ENCODE peak calls at places on chromosomes 3 and 15, in seven cellular contexts. U is cardiac fibroblast, S is nephron progenitor cell, T is neural crest cell, Y is endothelial cell, F is hepatocyte, J is heart left ventricle. B is an unnamed sample.

GRCh38 chr3:196341142-196341541 is 3.0 kb upstream of the TM4SF19 start:
- DNase-seq in J (no peak), U (peak), T (no peak), F (no peak), Y (no peak), S (no peak), B (no peak)

GRCh38 chr3:12875857-12876451 is 34.6 kb upstream of the RPL32 start:
- DNase-seq in Y (peak), F (peak), J (peak), S (peak), U (no peak), T (peak), B (peak)

GRCh38 chr3:180457238-180457637 is 144.7 kb upstream of the TTC14 start:
- DNase-seq in T (no peak), S (no peak), U (peak), F (no peak), J (no peak), Y (no peak), B (peak)

GRCh38 chr3:133895208-133896001 is at the start of gene RAB6B:
- DNase-seq in F (peak), J (peak), U (peak), T (peak), S (peak), Y (peak), B (peak)

GRCh38 chr3:123385072-123385471 is 63.8 kb downstream of the ADCY5 start:
- DNase-seq in U (no peak), Y (no peak), J (peak), S (no peak), T (no peak), F (no peak), B (no peak)

GRCh38 chr3:147414369-147415135 is 5.4 kb downstream of the ZIC1 start:
- DNase-seq in U (no peak), J (no peak), Y (no peak), S (no peak), T (no peak), F (no peak), B (no peak)

GRCh38 chr3:188349276-188349962 is 195.5 kb downstream of the LPP start:
- DNase-seq in T (no peak), S (no peak), F (no peak), Y (no peak), J (no peak), U (peak), B (peak)

GRCh38 chr15:51621155-51621554 is 1.4 kb downstream of the DMXL2 start:
- DNase-seq in J (no peak), T (no peak), U (no peak), F (no peak), Y (no peak), S (no peak), B (no peak)

GRCh38 chr3:85037203-85037602 is 78.4 kb downstream of the CADM2 start:
- DNase-seq in J (no peak), S (no peak), Y (no peak), T (no peak), F (no peak), U (no peak), B (no peak)

GRCh38 chr3:197736010-197736490 is 654 bp downstream of the RUBCN start:
- DNase-seq in J (peak), U (no peak), S (peak), T (peak), Y (peak), F (peak), B (peak)

GRCh38 chr3:107619549-107619948 is 96.8 kb downstream of the BBX start:
- DNase-seq in S (no peak), U (no peak), Y (no peak), F (no peak), J (no peak), T (no peak), B (no peak)

GRCh38 chr15:66505430-66505811 is 295 bp downstream of the ZWILCH start:
- DNase-seq in T (no peak), U (peak), Y (no peak), J (no peak), S (no peak), F (no peak), B (no peak)

GRCh38 chr3:13561376-13561775 is 12.5 kb downstream of the FBLN2 start:
- DNase-seq in F (no peak), S (no peak), J (no peak), Y (no peak), U (no peak), T (no peak), B (no peak)

GRCh38 chr15:90552162-90552928 is 22.6 kb downstream of the CRTC3 start:
- DNase-seq in J (no peak), F (no peak), Y (no peak), S (no peak), T (no peak), U (peak), B (no peak)

GRCh38 chr15:73897441-73898261 is 24.3 kb downstream of the TBC1D21 start:
- DNase-seq in Y (peak), U (peak), F (peak), J (peak), S (peak), T (peak), B (peak)

GRCh38 chr15:67197364-67197695 is 57.1 kb downstream of the AAGAB start:
- DNase-seq in T (no peak), F (no peak), J (no peak), Y (no peak), S (no peak), U (no peak), B (no peak)

GRCh38 chr3:120039642-120040610 is 54.3 kb downstream of the GSK3B start:
- DNase-seq in T (no peak), Y (no peak), F (peak), S (peak), U (peak), J (no peak), B (no peak)

GRCh38 chr3:117059990-117060338 is 350.4 kb downstream of the TUSC7 start:
- DNase-seq in J (no peak), F (no peak), S (no peak), Y (no peak), U (no peak), T (no peak), B (no peak)

GRCh38 chr3:117666827-117667226 is 957.2 kb downstream of the TUSC7 start:
- DNase-seq in F (no peak), S (no peak), U (no peak), T (no peak), Y (no peak), J (no peak), B (no peak)

GRCh38 chr3:48625600-48625999 is 4.0 kb upstream of the TMEM89 start:
- DNase-seq in J (no peak), S (no peak), U (no peak), F (no peak), Y (no peak), T (no peak), B (no peak)

GRCh38 chr3:193560870-193561269 is 6.2 kb upstream of the ATP13A4 start:
- DNase-seq in Y (no peak), F (no peak), T (no peak), U (no peak), J (peak), S (no peak), B (no peak)

GRCh38 chr3:120052685-120053084 is 41.6 kb downstream of the GSK3B start:
- DNase-seq in U (peak), S (no peak), J (no peak), T (no peak), F (no peak), Y (no peak), B (no peak)

GRCh38 chr3:197417896-197418618 is 119.6 kb upstream of the DLG1 start:
- DNase-seq in J (no peak), S (no peak), U (no peak), Y (no peak), T (no peak), F (no peak), B (no peak)

GRCh38 chr3:108189477-108189876 is 32.7 kb downstream of the IFT57 start:
- DNase-seq in T (no peak), J (no peak), S (no peak), F (peak), Y (no peak), U (no peak), B (no peak)

GRCh38 chr3:132038198-132038825 is 3.5 kb upstream of the CPNE4 start:
- DNase-seq in U (peak), S (no peak), Y (no peak), J (no peak), T (no peak), F (peak), B (no peak)

GRCh38 chr3:98906230-98906629 is 4.7 kb upstream of the DCBLD2 start:
- DNase-seq in Y (no peak), J (no peak), S (no peak), F (no peak), T (no peak), U (peak), B (no peak)

GRCh38 chr3:16140894-16141285 is 33.6 kb upstream of the GALNT15 start:
- DNase-seq in J (no peak), U (no peak), Y (no peak), T (no peak), S (no peak), F (no peak), B (no peak)

GRCh38 chr3:37729119-37729518 is 132.6 kb upstream of the CTDSPL start:
- DNase-seq in F (no peak), S (no peak), T (no peak), J (no peak), Y (no peak), U (peak), B (no peak)

GRCh38 chr15:78527325-78527724 is 12.9 kb upstream of the PSMA4 start:
- DNase-seq in U (no peak), T (no peak), J (no peak), S (no peak), Y (no peak), F (no peak), B (no peak)

GRCh38 chr3:147369671-147370123 is 36.6 kb downstream of the ZIC4 start:
- DNase-seq in F (no peak), Y (no peak), U (no peak), J (no peak), S (no peak), T (no peak), B (no peak)

GRCh38 chr3:185075547-185075946 is 77.3 kb downstream of the C3orf70 start:
- DNase-seq in J (no peak), S (no peak), T (no peak), F (no peak), Y (no peak), U (no peak), B (no peak)

GRCh38 chr3:185069583-185070030 is 83.3 kb downstream of the C3orf70 start:
- DNase-seq in Y (peak), F (peak), J (no peak), U (no peak), S (peak), T (peak), B (no peak)

GRCh38 chr3:185070491-185071335 is 82.1 kb downstream of the C3orf70 start:
- DNase-seq in F (peak), Y (peak), J (no peak), S (peak), U (peak), T (peak), B (peak)

GRCh38 chr3:185069023-185069422 is 83.8 kb downstream of the C3orf70 start:
- DNase-seq in F (no peak), T (no peak), Y (no peak), U (no peak), J (no peak), S (no peak), B (no peak)

GRCh38 chr3:185071401-185071800 is 81.5 kb downstream of the C3orf70 start:
- DNase-seq in T (no peak), F (no peak), S (no peak), Y (no peak), U (no peak), J (no peak), B (no peak)
- TF ChIP-seq CTCF in T (no peak), F (no peak), S (no peak), Y (no peak), U (no peak), J (peak), B (no peak)

GRCh38 chr3:135558150-135558549 is 407.4 kb upstream of the PPP2R3A start:
- DNase-seq in J (no peak), U (no peak), T (no peak), S (no peak), Y (no peak), F (no peak), B (no peak)

GRCh38 chr3:135556184-135556583 is 409.3 kb upstream of the PPP2R3A start:
- DNase-seq in J (no peak), U (no peak), F (no peak), Y (no peak), T (no peak), S (no peak), B (no peak)

GRCh38 chr3:135558906-135559305 is 406.6 kb upstream of the PPP2R3A start:
- DNase-seq in Y (no peak), F (no peak), T (no peak), U (no peak), S (no peak), J (no peak), B (no peak)

GRCh38 chr3:135560847-135561246 is 404.7 kb upstream of the PPP2R3A start:
- DNase-seq in S (no peak), Y (no peak), U (no peak), T (no peak), J (no peak), F (no peak), B (no peak)

GRCh38 chr3:135559802-135560201 is 405.7 kb upstream of the PPP2R3A start:
- DNase-seq in T (no peak), S (no peak), J (no peak), U (no peak), Y (no peak), F (no peak), B (no peak)
- TF ChIP-seq CTCF in T (no peak), S (no peak), J (no peak), U (no peak), Y (no peak), F (no peak), B (no peak)

GRCh38 chr15:101251830-101252820 is at the start of gene CHSY1:
- DNase-seq in S (peak), U (peak), J (peak), Y (peak), T (peak), F (peak), B (peak)
- TF ChIP-seq CTCF in S (no peak), U (no peak), J (peak), Y (no peak), T (no peak), F (peak), B (no peak)

GRCh38 chr3:51710631-51711351 is 3.9 kb downstream of the GRM2 start:
- DNase-seq in S (no peak), T (no peak), F (no peak), U (no peak), Y (no peak), J (peak), B (peak)
- TF ChIP-seq CTCF in S (no peak), T (no peak), F (peak), U (peak), Y (no peak), J (no peak), B (no peak)

DNA sequence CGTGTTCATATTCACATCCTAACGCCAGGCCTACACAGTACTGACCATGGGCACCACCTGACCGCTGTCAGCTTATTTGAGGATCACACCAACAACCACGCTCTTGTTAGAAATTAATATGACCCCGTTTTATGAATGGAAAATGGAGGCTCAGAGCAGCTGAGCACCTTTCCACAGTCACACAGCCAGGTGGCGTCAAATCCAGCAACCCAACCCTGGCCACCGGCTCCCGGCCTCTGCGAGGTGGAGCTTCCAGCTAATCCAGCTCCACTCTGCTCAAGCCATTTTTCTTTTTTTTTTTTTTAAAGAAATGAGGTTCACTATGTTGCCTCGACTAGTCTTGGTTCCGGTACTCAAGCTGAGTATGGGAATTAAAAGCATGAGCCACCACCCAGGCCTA is 41.3 kb downstream of the RPN1 start:
- DNase-seq in F (no peak), T (no peak), U (no peak), Y (no peak), J (no peak), S (no peak), B (no peak)
- TF ChIP-seq CTCF in F (no peak), T (no peak), U (no peak), Y (no peak), J (no peak), S (no peak), B (no peak)

DNA sequence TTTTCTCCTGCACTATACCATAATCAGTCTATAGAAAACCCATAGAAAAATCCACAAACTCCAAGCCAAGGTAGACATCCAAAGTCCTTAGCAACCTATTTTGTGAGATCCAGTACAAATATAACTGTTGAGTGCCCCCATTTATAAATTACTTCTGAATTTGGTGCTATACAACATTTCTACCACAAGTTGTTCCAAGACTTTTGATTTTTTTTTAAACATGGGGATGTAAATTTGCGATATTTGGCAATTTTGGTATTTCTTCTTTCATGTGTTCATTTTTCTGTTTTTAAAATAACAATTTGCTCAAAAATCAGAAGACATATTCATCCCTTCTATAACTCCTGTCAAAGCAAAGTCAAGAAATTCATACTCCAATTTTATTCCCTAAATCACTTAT is 763.8 kb downstream of the ROBO1 start:
- DNase-seq in F (no peak), S (no peak), U (no peak), J (no peak), T (no peak), Y (no peak), B (no peak)
- TF ChIP-seq CTCF in F (no peak), S (no peak), U (no peak), J (no peak), T (peak), Y (peak), B (no peak)

DNA sequence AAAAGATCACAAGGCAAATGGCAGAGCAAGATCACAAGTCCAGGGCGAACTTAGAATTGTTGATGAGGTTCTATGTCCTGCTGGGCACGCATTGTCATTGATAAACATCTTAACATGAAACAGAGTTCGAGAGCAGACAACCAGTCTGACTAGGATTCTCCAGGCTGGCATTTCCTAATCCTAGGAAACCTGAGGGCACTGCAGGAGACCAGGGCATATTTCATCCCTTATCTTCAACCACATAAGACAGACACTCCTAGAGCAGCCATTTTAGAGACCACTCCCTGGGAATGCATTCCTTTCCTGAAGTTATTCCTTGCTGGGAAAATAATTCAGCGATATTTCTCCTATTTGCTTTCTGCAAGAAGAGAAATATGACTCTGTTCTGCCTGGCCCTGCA is 1199.9 kb downstream of the SI start:
- DNase-seq in J (no peak), S (no peak), F (no peak), U (no peak), T (no peak), Y (no peak), B (no peak)
- TF ChIP-seq CTCF in J (no peak), S (no peak), F (no peak), U (no peak), T (no peak), Y (no peak), B (no peak)

GRCh38 chr15:25134546-25134945 is 179.8 kb downstream of the SNRPN start:
- DNase-seq in S (no peak), F (peak), J (no peak), U (peak), Y (no peak), T (no peak), B (no peak)

GRCh38 chr15:25133804-25134203 is 179.0 kb downstream of the SNRPN start:
- DNase-seq in S (no peak), F (no peak), J (no peak), T (no peak), Y (no peak), U (no peak), B (no peak)

GRCh38 chr15:25137013-25137412 is 182.2 kb downstream of the SNRPN start:
- DNase-seq in U (no peak), F (no peak), T (no peak), S (no peak), Y (no peak), J (no peak), B (no peak)

GRCh38 chr15:25136119-25136518 is 181.3 kb downstream of the SNRPN start:
- DNase-seq in F (no peak), T (no peak), S (peak), Y (peak), J (no peak), U (peak), B (no peak)
- TF ChIP-seq CTCF in F (peak), T (peak), S (peak), Y (peak), J (peak), U (peak), B (no peak)

DNA sequence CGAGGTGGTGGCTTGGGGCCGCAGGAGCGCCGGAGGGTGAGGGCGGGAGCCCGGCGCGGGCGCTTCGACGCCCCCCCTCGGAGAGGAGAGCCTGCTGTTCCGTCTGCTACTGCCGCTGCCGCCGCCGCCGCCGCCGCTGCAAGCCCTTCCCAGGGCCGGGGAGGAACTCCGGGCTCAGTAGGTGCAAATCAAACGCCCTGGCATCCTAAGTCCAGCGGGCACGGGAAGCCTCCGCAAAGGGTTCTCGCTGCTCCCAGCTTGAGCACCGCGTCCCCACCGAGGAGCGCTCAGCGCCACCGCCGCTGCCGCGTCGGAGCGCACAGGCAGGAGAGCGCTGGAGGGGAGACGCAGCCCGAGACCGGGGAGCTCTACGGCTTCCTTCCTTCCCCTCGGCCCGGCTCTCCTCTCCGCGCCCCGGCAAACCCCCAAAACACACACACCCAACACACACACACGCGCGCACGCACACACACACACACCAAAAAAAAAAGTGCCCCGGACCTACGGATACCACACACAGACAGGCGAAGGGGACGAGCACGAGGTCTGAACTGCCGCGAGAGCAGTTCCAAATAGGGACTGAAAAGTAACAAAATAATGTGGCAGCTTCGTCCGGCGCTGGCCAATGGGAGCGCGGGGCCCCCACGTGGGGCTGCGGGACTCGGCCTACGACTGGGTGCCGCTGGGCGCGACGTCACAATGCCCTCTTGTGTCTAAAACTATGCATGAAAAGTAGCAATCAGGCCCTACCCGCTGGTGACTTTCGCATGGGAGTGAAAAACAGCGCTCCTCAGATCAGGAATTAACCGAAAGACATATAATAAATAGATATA is at the start of gene TLE3:
- DNase-seq in S (peak), J (peak), U (peak), Y (peak), F (peak), T (peak), B (peak)
- TF ChIP-seq CTCF in S (peak), J (peak), U (peak), Y (no peak), F (peak), T (peak), B (no peak)